ENCODE peak calls at places on chromosomes 2 and 18, in ten cellular contexts. One of them, this sample, is unnamed.

GRCh38 chr2:147430408-147430807 is 414.4 kb upstream of the ACVR2A start:
- DNase-seq in AG10803: no peak
- DNase-seq in K562: no peak
- DNase-seq in fibroblast of pulmonary artery: no peak
- DNase-seq in IMR-90: no peak
- DNase-seq in NB4: no peak
- DNase-seq in esophagus squamous epithelium: no peak
- DNase-seq in astrocyte of the cerebellum: no peak
- DNase-seq in fibroblast of villous mesenchyme: no peak
- DNase-seq in coronary artery: no peak
- DNase-seq in this sample: no peak

GRCh38 chr18:46917108-46917807 is at the start of the genes KATNAL2 and PIAS2:
- DNase-seq in K562: peak; percentile 85
- DNase-seq in fibroblast of villous mesenchyme: peak; percentile 72
- DNase-seq in esophagus squamous epithelium: no peak
- DNase-seq in coronary artery: peak; percentile 77
- DNase-seq in astrocyte of the cerebellum: no peak
- DNase-seq in NB4: peak; percentile 87
- DNase-seq in AG10803: peak; percentile 65
- DNase-seq in IMR-90: peak; percentile 58
- DNase-seq in fibroblast of pulmonary artery: peak; percentile 69
- DNase-seq in this sample: no peak

GRCh38 chr2:61181382-61182058 is 19.5 kb downstream of the C2orf74 start:
- DNase-seq in AG10803: peak; percentile 39
- DNase-seq in astrocyte of the cerebellum: no peak
- DNase-seq in IMR-90: no peak
- DNase-seq in coronary artery: peak; percentile 58
- DNase-seq in fibroblast of pulmonary artery: no peak
- DNase-seq in esophagus squamous epithelium: no peak
- DNase-seq in NB4: peak; percentile 48
- DNase-seq in K562: no peak
- DNase-seq in fibroblast of villous mesenchyme: peak; percentile 19
- DNase-seq in this sample: no peak

GRCh38 chr2:172198361-172198760 is 95.7 kb upstream of the DLX2 start:
- DNase-seq in AG10803: no peak
- DNase-seq in coronary artery: no peak
- DNase-seq in esophagus squamous epithelium: no peak
- DNase-seq in fibroblast of pulmonary artery: no peak
- DNase-seq in K562: no peak
- DNase-seq in IMR-90: no peak
- DNase-seq in astrocyte of the cerebellum: no peak
- DNase-seq in fibroblast of villous mesenchyme: no peak
- DNase-seq in NB4: no peak
- DNase-seq in this sample: no peak

GRCh38 chr2:65686928-65687521 is 254.6 kb upstream of the SPRED2 start:
- DNase-seq in fibroblast of pulmonary artery: no peak
- DNase-seq in IMR-90: no peak
- DNase-seq in fibroblast of villous mesenchyme: no peak
- DNase-seq in NB4: no peak
- DNase-seq in coronary artery: no peak
- DNase-seq in AG10803: no peak
- DNase-seq in esophagus squamous epithelium: no peak
- DNase-seq in astrocyte of the cerebellum: no peak
- DNase-seq in K562: no peak
- DNase-seq in this sample: no peak

GRCh38 chr2:128365217-128365905 is 46.7 kb upstream of the HS6ST1 start:
- DNase-seq in K562: no peak
- DNase-seq in astrocyte of the cerebellum: peak; percentile 35
- DNase-seq in IMR-90: peak; percentile 15
- DNase-seq in NB4: no peak
- DNase-seq in coronary artery: peak; percentile 65
- DNase-seq in esophagus squamous epithelium: no peak
- DNase-seq in AG10803: peak; percentile 56
- DNase-seq in fibroblast of pulmonary artery: no peak
- DNase-seq in fibroblast of villous mesenchyme: no peak
- DNase-seq in this sample: no peak

GRCh38 chr2:188666503-188666902 is 307.7 kb upstream of the COL3A1 start:
- DNase-seq in NB4: no peak
- DNase-seq in IMR-90: no peak
- DNase-seq in AG10803: no peak
- DNase-seq in esophagus squamous epithelium: no peak
- DNase-seq in K562: no peak
- DNase-seq in astrocyte of the cerebellum: no peak
- DNase-seq in fibroblast of pulmonary artery: no peak
- DNase-seq in fibroblast of villous mesenchyme: no peak
- DNase-seq in coronary artery: no peak
- DNase-seq in this sample: no peak

GRCh38 chr18:24368749-24369148 is 28.9 kb downstream of the OSBPL1A start:
- DNase-seq in fibroblast of pulmonary artery: no peak
- DNase-seq in K562: no peak
- DNase-seq in IMR-90: peak; percentile 20
- DNase-seq in esophagus squamous epithelium: no peak
- DNase-seq in AG10803: no peak
- DNase-seq in astrocyte of the cerebellum: no peak
- DNase-seq in NB4: no peak
- DNase-seq in coronary artery: no peak
- DNase-seq in fibroblast of villous mesenchyme: no peak
- DNase-seq in this sample: no peak

GRCh38 chr2:174338626-174339570 is 4.1 kb downstream of the SP9 start:
- DNase-seq in NB4: no peak
- DNase-seq in K562: no peak
- DNase-seq in coronary artery: no peak
- DNase-seq in AG10803: no peak
- DNase-seq in esophagus squamous epithelium: no peak
- DNase-seq in astrocyte of the cerebellum: no peak
- DNase-seq in fibroblast of pulmonary artery: no peak
- DNase-seq in IMR-90: no peak
- DNase-seq in fibroblast of villous mesenchyme: no peak
- DNase-seq in this sample: no peak

GRCh38 chr2:66553370-66553769 is 118.4 kb downstream of the MEIS1 start:
- DNase-seq in NB4: no peak
- DNase-seq in fibroblast of pulmonary artery: no peak
- DNase-seq in esophagus squamous epithelium: no peak
- DNase-seq in fibroblast of villous mesenchyme: no peak
- DNase-seq in coronary artery: no peak
- DNase-seq in K562: no peak
- DNase-seq in IMR-90: no peak
- DNase-seq in AG10803: no peak
- DNase-seq in astrocyte of the cerebellum: no peak
- DNase-seq in this sample: no peak

GRCh38 chr18:73462092-73462491 is 594.3 kb upstream of the NETO1 start:
- DNase-seq in K562: no peak
- DNase-seq in fibroblast of villous mesenchyme: peak; percentile 69
- DNase-seq in esophagus squamous epithelium: no peak
- DNase-seq in AG10803: peak; percentile 80
- DNase-seq in astrocyte of the cerebellum: peak; percentile 81
- DNase-seq in coronary artery: no peak
- DNase-seq in fibroblast of pulmonary artery: peak; percentile 87
- DNase-seq in NB4: no peak
- DNase-seq in IMR-90: peak; percentile 92
- DNase-seq in this sample: no peak

GRCh38 chr18:69567813-69568488 is 167.3 kb downstream of the DOK6 start:
- DNase-seq in esophagus squamous epithelium: no peak
- DNase-seq in IMR-90: no peak
- DNase-seq in astrocyte of the cerebellum: no peak
- DNase-seq in fibroblast of pulmonary artery: peak; percentile 8
- DNase-seq in NB4: peak; percentile 27
- DNase-seq in K562: no peak
- DNase-seq in AG10803: no peak
- DNase-seq in coronary artery: no peak
- DNase-seq in fibroblast of villous mesenchyme: no peak
- DNase-seq in this sample: no peak

GRCh38 chr2:6780765-6781274 is 84.9 kb downstream of the CMPK2 start:
- DNase-seq in coronary artery: no peak
- DNase-seq in astrocyte of the cerebellum: no peak
- DNase-seq in IMR-90: peak; percentile 24
- DNase-seq in fibroblast of pulmonary artery: peak; percentile 12
- DNase-seq in K562: no peak
- DNase-seq in AG10803: peak; percentile 25
- DNase-seq in NB4: peak; percentile 12
- DNase-seq in esophagus squamous epithelium: no peak
- DNase-seq in fibroblast of villous mesenchyme: peak; percentile 39
- DNase-seq in this sample: no peak

GRCh38 chr2:100699131-100699530 is 120.8 kb upstream of the NPAS2 start:
- DNase-seq in K562: no peak
- DNase-seq in IMR-90: no peak
- DNase-seq in fibroblast of pulmonary artery: no peak
- DNase-seq in esophagus squamous epithelium: no peak
- DNase-seq in astrocyte of the cerebellum: no peak
- DNase-seq in AG10803: no peak
- DNase-seq in coronary artery: no peak
- DNase-seq in NB4: no peak
- DNase-seq in fibroblast of villous mesenchyme: no peak
- DNase-seq in this sample: no peak

DNA sequence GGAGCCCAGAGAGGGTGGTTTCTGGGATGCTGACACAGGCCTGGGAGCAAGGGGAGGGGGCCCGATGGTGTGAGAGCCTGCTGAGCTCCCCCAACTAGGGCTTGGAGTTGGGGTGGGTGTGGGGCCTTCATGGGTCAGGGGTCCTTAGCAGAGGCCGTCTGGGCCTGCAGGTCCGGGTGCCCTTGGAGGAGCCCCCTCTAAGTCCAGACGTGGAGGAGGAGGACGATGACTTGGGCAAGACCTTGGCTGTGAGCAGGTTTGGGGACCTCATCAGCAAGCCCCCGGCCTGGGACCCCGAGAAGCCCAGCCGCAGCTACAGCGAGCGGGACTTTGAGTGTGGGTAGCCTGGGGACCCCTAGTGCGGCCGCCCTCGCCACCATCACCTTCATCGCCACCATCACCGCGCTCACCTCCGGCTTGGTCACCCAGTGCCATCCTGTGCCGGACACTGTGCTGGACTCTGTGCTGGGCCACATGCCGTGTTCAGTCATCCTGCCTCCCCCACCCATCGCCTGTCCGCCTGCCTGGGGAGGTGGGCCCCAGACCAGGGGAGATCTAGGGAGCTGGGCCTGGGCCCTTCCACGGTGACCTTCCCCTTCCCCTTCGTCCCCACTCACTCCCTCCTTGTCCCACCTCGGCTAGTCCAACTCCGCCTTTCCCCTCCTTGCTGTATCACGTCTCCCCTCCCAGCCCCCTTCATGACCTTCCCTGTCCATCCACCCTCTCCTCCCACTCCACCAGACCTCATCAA is 980 bp downstream of the SLC4A3 start:
- DNase-seq in AG10803: no peak
- DNase-seq in NB4: no peak
- DNase-seq in coronary artery: no peak
- DNase-seq in K562: no peak
- DNase-seq in fibroblast of pulmonary artery: no peak
- DNase-seq in fibroblast of villous mesenchyme: no peak
- DNase-seq in astrocyte of the cerebellum: no peak
- DNase-seq in IMR-90: no peak
- DNase-seq in esophagus squamous epithelium: no peak
- DNase-seq in this sample: no peak
- H3K4me3 ChIP-seq in AG10803: peak overlapping the region; percentile 64
- H3K4me3 ChIP-seq in NB4: no peak overlapping the region
- H3K4me3 ChIP-seq in coronary artery: peak overlapping the region; percentile 79
- H3K4me3 ChIP-seq in K562: no peak overlapping the region
- H3K4me3 ChIP-seq in fibroblast of pulmonary artery: peak overlapping the region; percentile 52
- H3K4me3 ChIP-seq in fibroblast of villous mesenchyme: peak overlapping the region; percentile 64
- H3K4me3 ChIP-seq in astrocyte of the cerebellum: peak overlapping the region; percentile 60
- H3K4me3 ChIP-seq in IMR-90: peak overlapping the region; percentile 62
- H3K4me3 ChIP-seq in esophagus squamous epithelium: peak overlapping the region; percentile 62
- H3K4me3 ChIP-seq in this sample: peak overlapping the region; percentile 66

DNA sequence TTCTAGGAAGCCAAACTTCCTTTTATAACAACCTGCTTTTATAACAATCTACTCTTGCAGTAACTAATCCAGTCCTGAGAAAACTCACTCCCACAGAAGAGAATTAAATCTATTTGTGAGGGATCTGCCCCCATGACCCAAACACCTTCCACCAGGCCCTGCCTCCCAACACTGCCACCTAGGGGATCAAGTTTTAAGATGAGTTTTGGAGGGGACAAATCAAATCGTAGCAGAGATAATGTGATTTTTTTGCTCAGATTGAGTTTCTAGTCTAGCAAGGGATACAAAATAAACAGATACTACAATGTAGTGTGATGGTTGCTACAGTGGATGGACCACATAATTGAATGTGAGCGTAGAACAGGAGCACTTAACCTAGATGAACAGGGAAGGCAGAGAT is 52.2 kb downstream of the NCOA1 start:
- DNase-seq in astrocyte of the cerebellum: no peak
- DNase-seq in IMR-90: no peak
- DNase-seq in AG10803: no peak
- DNase-seq in fibroblast of villous mesenchyme: no peak
- DNase-seq in fibroblast of pulmonary artery: no peak
- DNase-seq in esophagus squamous epithelium: no peak
- DNase-seq in NB4: peak; percentile 21
- DNase-seq in K562: no peak
- DNase-seq in coronary artery: no peak
- DNase-seq in this sample: no peak
- TF ChIP-seq CTCF in astrocyte of the cerebellum: no peak
- TF ChIP-seq CTCF in IMR-90: no peak
- TF ChIP-seq CTCF in AG10803: peak; percentile 16
- TF ChIP-seq CTCF in fibroblast of villous mesenchyme: peak; percentile 22
- TF ChIP-seq CTCF in fibroblast of pulmonary artery: peak; percentile 10
- TF ChIP-seq CTCF in esophagus squamous epithelium: no peak
- TF ChIP-seq CTCF in NB4: peak; percentile 21
- TF ChIP-seq CTCF in K562: peak; percentile 40
- TF ChIP-seq CTCF in coronary artery: no peak
- TF ChIP-seq CTCF in this sample: peak; percentile 35

DNA sequence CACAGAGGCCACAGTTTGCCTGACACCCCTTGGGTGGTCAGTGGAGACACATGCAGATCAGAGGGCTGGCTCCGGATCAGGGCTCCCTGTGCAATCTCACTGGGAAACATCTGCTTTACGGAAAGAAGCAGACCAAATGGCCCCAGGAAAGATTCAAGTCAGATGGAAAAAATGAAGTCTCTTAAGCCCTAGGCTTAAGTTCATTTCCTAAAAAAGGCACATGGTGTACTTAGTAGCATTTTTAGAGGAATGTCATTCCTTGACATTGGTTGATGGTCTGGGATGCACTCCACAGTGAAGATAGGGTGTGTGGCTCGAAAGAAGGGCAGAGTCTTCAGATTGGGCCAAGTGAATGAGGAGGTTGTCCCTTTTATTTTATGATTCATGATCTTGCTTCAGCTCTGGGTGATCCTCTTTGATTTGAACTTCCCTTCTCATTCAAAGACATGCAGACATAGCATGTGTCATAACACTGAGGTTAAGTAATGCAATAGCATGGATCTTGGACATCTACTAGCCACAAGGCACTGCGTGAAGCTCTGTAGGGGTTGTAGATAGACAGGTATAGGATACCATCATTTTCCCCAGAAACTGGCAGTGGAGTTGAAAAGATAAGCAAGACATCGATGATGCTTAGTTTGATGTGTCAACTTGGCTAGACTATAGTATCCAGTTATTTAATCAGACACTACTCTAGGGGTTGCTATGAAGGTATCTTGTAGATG is 56.5 kb downstream of the KCNE4 start:
- DNase-seq in fibroblast of villous mesenchyme: peak; percentile 50
- DNase-seq in NB4: peak; percentile 25
- DNase-seq in K562: no peak
- DNase-seq in coronary artery: no peak
- DNase-seq in fibroblast of pulmonary artery: no peak
- DNase-seq in esophagus squamous epithelium: no peak
- DNase-seq in IMR-90: no peak
- DNase-seq in astrocyte of the cerebellum: no peak
- DNase-seq in AG10803: peak; percentile 69
- DNase-seq in this sample: no peak
- H3K4me3 ChIP-seq in fibroblast of villous mesenchyme: no peak overlapping the region
- H3K4me3 ChIP-seq in NB4: no peak overlapping the region
- H3K4me3 ChIP-seq in K562: no peak overlapping the region
- H3K4me3 ChIP-seq in coronary artery: no peak overlapping the region
- H3K4me3 ChIP-seq in fibroblast of pulmonary artery: no peak overlapping the region
- H3K4me3 ChIP-seq in esophagus squamous epithelium: no peak overlapping the region
- H3K4me3 ChIP-seq in IMR-90: no peak overlapping the region
- H3K4me3 ChIP-seq in astrocyte of the cerebellum: no peak overlapping the region
- H3K4me3 ChIP-seq in AG10803: no peak overlapping the region
- H3K4me3 ChIP-seq in this sample: no peak overlapping the region

GRCh38 chr2:74544634-74545033 is 9.1 kb downstream of the LOXL3 start:
- DNase-seq in NB4: no peak
- DNase-seq in esophagus squamous epithelium: no peak
- DNase-seq in fibroblast of villous mesenchyme: no peak
- DNase-seq in K562: no peak
- DNase-seq in IMR-90: no peak
- DNase-seq in AG10803: no peak
- DNase-seq in coronary artery: no peak
- DNase-seq in fibroblast of pulmonary artery: no peak
- DNase-seq in astrocyte of the cerebellum: no peak
- DNase-seq in this sample: no peak
- TF ChIP-seq CTCF in NB4: peak; percentile 6
- TF ChIP-seq CTCF in esophagus squamous epithelium: peak; percentile 30
- TF ChIP-seq CTCF in fibroblast of villous mesenchyme: peak; percentile 5
- TF ChIP-seq CTCF in K562: peak; percentile 15
- TF ChIP-seq CTCF in IMR-90: no peak
- TF ChIP-seq CTCF in AG10803: no peak
- TF ChIP-seq CTCF in coronary artery: no peak
- TF ChIP-seq CTCF in fibroblast of pulmonary artery: peak; percentile 5
- TF ChIP-seq CTCF in astrocyte of the cerebellum: no peak
- TF ChIP-seq CTCF in this sample: peak; percentile 41